ENCODE peak calls at places on chromosomes 16 and 17, in seven cellular contexts. One of them, this sample, is unnamed.

GRCh38 chr17:66733759-66734158 is 101.2 kb upstream of the CACNG5 start:
- DNase-seq in Panc1: no peak
- DNase-seq in stimulated activated CD4-positive, alpha-beta T cell treated with anti-CD3 and anti-CD28 coated beads, Interleukin-2, amount 100 ng/mL, for 48 hours: no peak
- DNase-seq in progenitor cell of endocrine pancreas: no peak
- DNase-seq in RWPE1: no peak
- DNase-seq in iPS DF 19.7: no peak
- DNase-seq in mesothelial cell of epicardium: no peak
- DNase-seq in this sample: no peak

GRCh38 chr17:78242024-78242742 is 10.8 kb downstream of the TMEM235 start:
- DNase-seq in Panc1: no peak
- DNase-seq in stimulated activated CD4-positive, alpha-beta T cell treated with anti-CD3 and anti-CD28 coated beads, Interleukin-2, amount 100 ng/mL, for 48 hours: no peak
- DNase-seq in progenitor cell of endocrine pancreas: no peak
- DNase-seq in RWPE1: no peak
- DNase-seq in iPS DF 19.7: no peak
- DNase-seq in mesothelial cell of epicardium: no peak
- DNase-seq in this sample: no peak

GRCh38 chr17:9924735-9925191 is 19.7 kb upstream of the RCVRN start:
- DNase-seq in Panc1: peak; percentile 43
- DNase-seq in stimulated activated CD4-positive, alpha-beta T cell treated with anti-CD3 and anti-CD28 coated beads, Interleukin-2, amount 100 ng/mL, for 48 hours: no peak
- DNase-seq in progenitor cell of endocrine pancreas: no peak
- DNase-seq in RWPE1: peak; percentile 71
- DNase-seq in iPS DF 19.7: peak; percentile 50
- DNase-seq in mesothelial cell of epicardium: no peak
- DNase-seq in this sample: peak; percentile 62

GRCh38 chr16:84069540-84069939 is 26.9 kb upstream of the SLC38A8 start:
- DNase-seq in Panc1: no peak
- DNase-seq in stimulated activated CD4-positive, alpha-beta T cell treated with anti-CD3 and anti-CD28 coated beads, Interleukin-2, amount 100 ng/mL, for 48 hours: no peak
- DNase-seq in progenitor cell of endocrine pancreas: no peak
- DNase-seq in RWPE1: no peak
- DNase-seq in iPS DF 19.7: no peak
- DNase-seq in mesothelial cell of epicardium: no peak
- DNase-seq in this sample: no peak

GRCh38 chr17:63848834-63849689 is 6.6 kb upstream of the SMARCD2 start:
- DNase-seq in Panc1: peak; percentile 60
- DNase-seq in stimulated activated CD4-positive, alpha-beta T cell treated with anti-CD3 and anti-CD28 coated beads, Interleukin-2, amount 100 ng/mL, for 48 hours: peak; percentile 97
- DNase-seq in progenitor cell of endocrine pancreas: peak; percentile 81
- DNase-seq in RWPE1: peak; percentile 92
- DNase-seq in iPS DF 19.7: peak; percentile 76
- DNase-seq in mesothelial cell of epicardium: peak; percentile 76
- DNase-seq in this sample: peak; percentile 99

GRCh38 chr16:75420987-75421819 is 12.1 kb downstream of the CFDP1 start:
- DNase-seq in Panc1: no peak
- DNase-seq in stimulated activated CD4-positive, alpha-beta T cell treated with anti-CD3 and anti-CD28 coated beads, Interleukin-2, amount 100 ng/mL, for 48 hours: peak; percentile 7
- DNase-seq in progenitor cell of endocrine pancreas: peak; percentile 27
- DNase-seq in RWPE1: no peak
- DNase-seq in iPS DF 19.7: no peak
- DNase-seq in mesothelial cell of epicardium: peak; percentile 61
- DNase-seq in this sample: peak; percentile 90

GRCh38 chr17:72192409-72193192 is 71.8 kb downstream of the SOX9 start:
- DNase-seq in Panc1: no peak
- DNase-seq in stimulated activated CD4-positive, alpha-beta T cell treated with anti-CD3 and anti-CD28 coated beads, Interleukin-2, amount 100 ng/mL, for 48 hours: no peak
- DNase-seq in progenitor cell of endocrine pancreas: no peak
- DNase-seq in RWPE1: peak; percentile 20
- DNase-seq in iPS DF 19.7: no peak
- DNase-seq in mesothelial cell of epicardium: no peak
- DNase-seq in this sample: no peak

GRCh38 chr17:37388266-37388665 is 12.5 kb downstream of the C17orf78 start:
- DNase-seq in Panc1: no peak
- DNase-seq in stimulated activated CD4-positive, alpha-beta T cell treated with anti-CD3 and anti-CD28 coated beads, Interleukin-2, amount 100 ng/mL, for 48 hours: no peak
- DNase-seq in progenitor cell of endocrine pancreas: no peak
- DNase-seq in RWPE1: no peak
- DNase-seq in iPS DF 19.7: no peak
- DNase-seq in mesothelial cell of epicardium: no peak
- DNase-seq in this sample: no peak

GRCh38 chr16:81846105-81846504 is 67.0 kb downstream of the PLCG2 start:
- DNase-seq in Panc1: no peak
- DNase-seq in stimulated activated CD4-positive, alpha-beta T cell treated with anti-CD3 and anti-CD28 coated beads, Interleukin-2, amount 100 ng/mL, for 48 hours: no peak
- DNase-seq in progenitor cell of endocrine pancreas: no peak
- DNase-seq in RWPE1: peak; percentile 56
- DNase-seq in iPS DF 19.7: no peak
- DNase-seq in mesothelial cell of epicardium: no peak
- DNase-seq in this sample: no peak

GRCh38 chr17:16255481-16255901 is 38.5 kb downstream of the PIGL start:
- DNase-seq in Panc1: no peak
- DNase-seq in stimulated activated CD4-positive, alpha-beta T cell treated with anti-CD3 and anti-CD28 coated beads, Interleukin-2, amount 100 ng/mL, for 48 hours: no peak
- DNase-seq in progenitor cell of endocrine pancreas: no peak
- DNase-seq in RWPE1: no peak
- DNase-seq in iPS DF 19.7: no peak
- DNase-seq in mesothelial cell of epicardium: no peak
- DNase-seq in this sample: peak; percentile 47

GRCh38 chr17:50257574-50258224 is 16.6 kb upstream of the TMEM92 start:
- DNase-seq in Panc1: no peak
- DNase-seq in stimulated activated CD4-positive, alpha-beta T cell treated with anti-CD3 and anti-CD28 coated beads, Interleukin-2, amount 100 ng/mL, for 48 hours: no peak
- DNase-seq in progenitor cell of endocrine pancreas: no peak
- DNase-seq in RWPE1: no peak
- DNase-seq in iPS DF 19.7: no peak
- DNase-seq in mesothelial cell of epicardium: no peak
- DNase-seq in this sample: peak; percentile 31

GRCh38 chr16:31145398-31145990 is 4.4 kb downstream of the PRSS36 start:
- DNase-seq in Panc1: no peak
- DNase-seq in stimulated activated CD4-positive, alpha-beta T cell treated with anti-CD3 and anti-CD28 coated beads, Interleukin-2, amount 100 ng/mL, for 48 hours: no peak
- DNase-seq in progenitor cell of endocrine pancreas: no peak
- DNase-seq in RWPE1: no peak
- DNase-seq in iPS DF 19.7: no peak
- DNase-seq in mesothelial cell of epicardium: no peak
- DNase-seq in this sample: no peak

GRCh38 chr17:67059372-67059771 is 15.0 kb downstream of the CACNG1 start:
- DNase-seq in Panc1: no peak
- DNase-seq in stimulated activated CD4-positive, alpha-beta T cell treated with anti-CD3 and anti-CD28 coated beads, Interleukin-2, amount 100 ng/mL, for 48 hours: no peak
- DNase-seq in progenitor cell of endocrine pancreas: no peak
- DNase-seq in RWPE1: no peak
- DNase-seq in iPS DF 19.7: no peak
- DNase-seq in mesothelial cell of epicardium: no peak
- DNase-seq in this sample: peak; percentile 15